ENCODE peak calls at places on chromosomes 13 and 19, in seven cellular contexts. A is tibial artery; Y is CD4-positive, alpha-beta T cell; D is ovary; I is AG04450; P is brain microvascular endothelial cell; J is ureter. X is an unnamed sample.
A peak's percentile ranks its signal among the peaks of the same experiment; 100 is the strongest.

GRCh38 chr19:10815969-10816635 is 19.9 kb downstream of the TMED1 start:
- DNase-seq in D (no peak), Y (no peak), P (no peak), A (no peak), J (no peak), I (no peak), X (no peak)

GRCh38 chr13:73596382-73596781 is 537.6 kb downstream of the KLF5 start:
- DNase-seq in P (no peak), A (no peak), J (no peak), Y (no peak), I (no peak), D (no peak), X (no peak)

GRCh38 chr13:109630281-109630680 is 156.1 kb downstream of the IRS2 start:
- DNase-seq in I (no peak), J (no peak), P (no peak), D (no peak), Y (no peak), A (no peak), X (no peak)

GRCh38 chr13:99605417-99606321 is 104.4 kb downstream of the TM9SF2 start:
- DNase-seq in I (no peak), D (peak; percentile 33), P (no peak), A (peak; percentile 40), Y (peak; percentile 24), J (peak; percentile 55), X (no peak)

GRCh38 chr13:28568286-28568685 is 73.4 kb upstream of the FLT1 start:
- DNase-seq in A (peak; percentile 34), D (no peak), P (no peak), I (peak; percentile 23), Y (no peak), J (peak; percentile 78), X (no peak)

GRCh38 chr13:77599351-77599750 is 63.8 kb downstream of the SCEL start:
- DNase-seq in P (no peak), A (no peak), I (no peak), J (no peak), D (no peak), Y (no peak), X (no peak)

GRCh38 chr19:30854207-30854606 is 482.0 kb downstream of the ZNF536 start:
- DNase-seq in I (no peak), P (no peak), Y (no peak), D (no peak), A (no peak), J (no peak), X (no peak)

GRCh38 chr13:113603116-113603710 is 18.7 kb downstream of the TFDP1 start:
- DNase-seq in A (no peak), I (no peak), D (no peak), Y (no peak), P (no peak), J (no peak), X (no peak)

GRCh38 chr13:41645313-41645712 is 188.0 kb downstream of the RGCC start:
- DNase-seq in Y (no peak), A (peak; percentile 79), P (peak; percentile 88), J (no peak), D (no peak), I (peak; percentile 74), X (no peak)

GRCh38 chr19:42332059-42332458 is 6.6 kb downstream of the MEGF8 start:
- DNase-seq in D (no peak), I (no peak), A (no peak), Y (no peak), P (no peak), J (no peak), X (no peak)

GRCh38 chr13:49357694-49358093 is 86.2 kb downstream of the CAB39L start:
- DNase-seq in Y (no peak), J (no peak), A (no peak), I (peak; percentile 23), D (no peak), P (peak; percentile 67), X (no peak)